ENCODE peak calls at places on chromosome 15, in seven cellular contexts. A, O, J, W, V, U and F are unnamed samples.

GRCh38 chr15:45375836-45376235 is 2.5 kb downstream of the GATM start:
- DNase-seq in A (no peak), O (no peak), J (no peak), W (no peak), V (no peak), U (no peak), F (no peak)

GRCh38 chr15:90769375-90769774 is 52.2 kb downstream of the BLM start:
- DNase-seq in A (no peak), O (no peak), J (no peak), W (no peak), V (no peak), U (no peak), F (no peak)

GRCh38 chr15:66115568-66116206 is 137.9 kb downstream of the MEGF11 start:
- DNase-seq in A (no peak), O (peak), J (no peak), W (no peak), V (no peak), U (no peak), F (no peak)

GRCh38 chr15:84949043-84949442 is 32.6 kb upstream of the PDE8A start:
- DNase-seq in A (no peak), O (no peak), J (no peak), W (no peak), V (no peak), U (no peak), F (no peak)

GRCh38 chr15:31459011-31459748 is 132.5 kb downstream of the KLF13 start:
- DNase-seq in A (peak), O (no peak), J (no peak), W (no peak), V (no peak), U (no peak), F (peak)

GRCh38 chr15:52496776-52497470 is 31.8 kb downstream of the MYO5A start:
- DNase-seq in A (no peak), O (no peak), J (no peak), W (no peak), V (no peak), U (no peak), F (no peak)

GRCh38 chr15:71781965-71782265 is 28.4 kb upstream of the NR2E3 start:
- DNase-seq in A (no peak), O (no peak), J (no peak), W (no peak), V (no peak), U (no peak), F (no peak)

GRCh38 chr15:79218588-79219200 is 63.8 kb upstream of the ANKRD34C start:
- DNase-seq in A (no peak), O (no peak), J (no peak), W (no peak), V (no peak), U (no peak), F (no peak)